ENCODE peak calls at places on chromosomes 16 and 17, in eight cellular contexts. K, G, I, W, R, A, M and X are unnamed samples.

GRCh38 chr16:85284138-85284897 is 172.0 kb upstream of the CIBAR2 start:
- DNase-seq in K (no peak), G (no peak), I (no peak), W (peak; percentile 81), R (no peak), A (no peak), M (no peak), X (no peak)

GRCh38 chr16:57518520-57518919 is 17.9 kb downstream of the CCDC102A start:
- DNase-seq in K (no peak), G (no peak), I (no peak), W (no peak), R (no peak), A (no peak), M (no peak), X (no peak)

GRCh38 chr16:78259883-78260282 is 160.4 kb downstream of the WWOX start:
- DNase-seq in K (no peak), G (no peak), I (no peak), W (peak; percentile 41), R (no peak), A (no peak), M (no peak), X (no peak)

GRCh38 chr16:56481468-56482112 is 30.2 kb downstream of the OGFOD1 start:
- DNase-seq in K (no peak), G (no peak), I (peak; percentile 14), W (no peak), R (no peak), A (no peak), M (peak; percentile 26), X (peak; percentile 2)

GRCh38 chr17:4247361-4247980 is 16.3 kb downstream of the ANKFY1 start:
- DNase-seq in K (no peak), G (no peak), I (no peak), W (no peak), R (no peak), A (no peak), M (no peak), X (peak; percentile 45)

GRCh38 chr17:10072086-10072485 is 126.3 kb downstream of the GAS7 start:
- DNase-seq in K (no peak), G (no peak), I (no peak), W (no peak), R (no peak), A (no peak), M (no peak), X (no peak)

GRCh38 chr16:25010542-25010941 is 4.6 kb downstream of the ARHGAP17 start:
- DNase-seq in K (no peak), G (no peak), I (peak; percentile 28), W (no peak), R (no peak), A (no peak), M (no peak), X (no peak)

GRCh38 chr17:5545051-5545987 is 39.0 kb downstream of the NLRP1 start:
- DNase-seq in K (no peak), G (no peak), I (no peak), W (no peak), R (no peak), A (no peak), M (no peak), X (peak; percentile 26)

GRCh38 chr17:66580178-66580577 is 254.7 kb upstream of the CACNG5 start:
- DNase-seq in K (no peak), G (peak; percentile 26), I (peak; percentile 56), W (peak; percentile 67), R (peak; percentile 82), A (no peak), M (no peak), X (no peak)

GRCh38 chr16:85465328-85466307 is 147.5 kb upstream of the GSE1 start:
- DNase-seq in K (no peak), G (peak; percentile 87), I (peak; percentile 20), W (no peak), R (no peak), A (no peak), M (no peak), X (peak; percentile 2)

GRCh38 chr17:77319211-77320031 is 178.7 kb downstream of the SEC14L1 start:
- DNase-seq in K (peak; percentile 64), G (peak; percentile 83), I (peak; percentile 94), W (peak; percentile 29), R (peak; percentile 92), A (peak; percentile 58), M (peak; percentile 63), X (peak; percentile 93)

GRCh38 chr17:82598256-82599011 is 49.8 kb downstream of the WDR45B start:
- DNase-seq in K (no peak), G (no peak), I (peak; percentile 60), W (no peak), R (no peak), A (no peak), M (no peak), X (no peak)

GRCh38 chr16:88967800-88968588 is 9.0 kb downstream of the CBFA2T3 start:
- DNase-seq in K (no peak), G (no peak), I (no peak), W (no peak), R (no peak), A (no peak), M (no peak), X (no peak)

GRCh38 chr17:57609125-57609877 is 135.8 kb downstream of the CCDC182 start:
- DNase-seq in K (no peak), G (no peak), I (no peak), W (no peak), R (no peak), A (no peak), M (no peak), X (no peak)

GRCh38 chr16:35868630-35869029 is 2409.2 kb downstream of the TP53TG3F start:
- DNase-seq in K (no peak), G (no peak), I (no peak), W (no peak), R (no peak), A (no peak), M (no peak), X (no peak)

GRCh38 chr17:43018932-43019331 is 3.3 kb downstream of the VAT1 start:
- DNase-seq in K (no peak), G (no peak), I (no peak), W (no peak), R (no peak), A (no peak), M (no peak), X (no peak)

GRCh38 chr17:63699638-63700527 is at the start of gene LIMD2:
- DNase-seq in K (peak; percentile 86), G (peak; percentile 66), I (peak; percentile 51), W (peak; percentile 90), R (peak; percentile 75), A (peak; percentile 83), M (no peak), X (peak; percentile 25)

GRCh38 chr16:48075398-48075797 is 80.4 kb downstream of the ABCC12 start:
- DNase-seq in K (no peak), G (no peak), I (no peak), W (no peak), R (no peak), A (no peak), M (no peak), X (peak; percentile 42)

GRCh38 chr17:69326302-69327059 is 452 bp downstream of the ABCA5 start:
- DNase-seq in K (peak; percentile 1), G (no peak), I (peak; percentile 55), W (no peak), R (peak; percentile 36), A (no peak), M (no peak), X (peak; percentile 39)

GRCh38 chr17:2070241-2071023 is 15.5 kb downstream of the HIC1 start:
- DNase-seq in K (no peak), G (no peak), I (no peak), W (no peak), R (no peak), A (no peak), M (no peak), X (no peak)